ENCODE peak calls at places on chromosomes 2 and 18, in five cellular contexts. U is fibroblast of lung, R is sigmoid colon, D is tibial artery, P is WERI-Rb-1. F is an unnamed sample.

GRCh38 chr2:42743667-42744005 is 20.3 kb downstream of the OXER1 start:
- DNase-seq in P (no peak), D (no peak), R (no peak), U (no peak), F (no peak)

GRCh38 chr2:173590278-173590811 is 235.7 kb downstream of the CDCA7 start:
- DNase-seq in P (no peak), D (peak; percentile 38), U (peak; percentile 98), R (no peak), F (peak; percentile 97)

GRCh38 chr2:94996401-94997100 is 29.0 kb upstream of the MAL start:
- DNase-seq in R (peak; percentile 21), D (no peak), U (no peak), P (peak; percentile 39), F (no peak)

GRCh38 chr2:239975665-239976064 is 49.5 kb downstream of the NDUFA10 start:
- DNase-seq in P (no peak), U (no peak), R (no peak), D (no peak), F (no peak)

GRCh38 chr2:159738509-159739390 is 26.4 kb downstream of the MARCHF7 start:
- DNase-seq in R (no peak), P (no peak), U (no peak), D (no peak), F (no peak)

GRCh38 chr2:111973701-111974100 is 75.3 kb downstream of the MERTK start:
- DNase-seq in D (no peak), R (no peak), U (no peak), P (no peak), F (no peak)

GRCh38 chr18:22132763-22133162 is 36.6 kb upstream of the GATA6 start:
- DNase-seq in U (no peak), D (no peak), R (no peak), P (no peak), F (no peak)

GRCh38 chr2:120486441-120486840 is 140.5 kb downstream of the INHBB start:
- DNase-seq in P (peak; percentile 73), D (no peak), R (no peak), U (no peak), F (no peak)

GRCh38 chr18:32661486-32662299 is 111.1 kb downstream of the KLHL14 start:
- DNase-seq in D (no peak), P (no peak), R (no peak), U (peak; percentile 65), F (no peak)

GRCh38 chr2:181374741-181375675 is 82.2 kb upstream of the ITGA4 start:
- DNase-seq in U (peak; percentile 68), R (no peak), P (no peak), D (no peak), F (no peak)

GRCh38 chr2:45470531-45470930 is 140.5 kb downstream of the SRBD1 start:
- DNase-seq in R (no peak), U (peak; percentile 34), P (no peak), D (peak; percentile 40), F (no peak)

GRCh38 chr2:144354953-144355352 is 165.0 kb downstream of the ZEB2 start:
- DNase-seq in D (no peak), P (no peak), U (peak; percentile 37), R (no peak), F (no peak)

GRCh38 chr2:10362898-10363195 is 60.1 kb downstream of the HPCAL1 start:
- DNase-seq in P (no peak), R (no peak), U (no peak), D (no peak), F (no peak)

GRCh38 chr2:102892693-102893290 is 131.0 kb downstream of the TMEM182 start:
- DNase-seq in D (no peak), P (no peak), U (no peak), R (no peak), F (no peak)

GRCh38 chr2:67846341-67847070 is 216.3 kb downstream of the C1D start:
- DNase-seq in D (peak; percentile 85), R (peak; percentile 98), P (peak; percentile 68), U (peak; percentile 92), F (peak; percentile 61)
- H3K4me3 ChIP-seq in D (peak overlapping the region; percentile 19), R (no peak overlapping the region), P (no peak overlapping the region), U (no peak overlapping the region), F (no peak overlapping the region)

GRCh38 chr2:237697586-237698337 is 70.4 kb downstream of the LRRFIP1 start:
- DNase-seq in R (no peak), U (peak; percentile 67), D (no peak), P (no peak), F (no peak)
- H3K4me3 ChIP-seq in R (no peak overlapping the region), U (no peak overlapping the region), D (peak overlapping the region; percentile 22), P (no peak overlapping the region), F (no peak overlapping the region)

DNA sequence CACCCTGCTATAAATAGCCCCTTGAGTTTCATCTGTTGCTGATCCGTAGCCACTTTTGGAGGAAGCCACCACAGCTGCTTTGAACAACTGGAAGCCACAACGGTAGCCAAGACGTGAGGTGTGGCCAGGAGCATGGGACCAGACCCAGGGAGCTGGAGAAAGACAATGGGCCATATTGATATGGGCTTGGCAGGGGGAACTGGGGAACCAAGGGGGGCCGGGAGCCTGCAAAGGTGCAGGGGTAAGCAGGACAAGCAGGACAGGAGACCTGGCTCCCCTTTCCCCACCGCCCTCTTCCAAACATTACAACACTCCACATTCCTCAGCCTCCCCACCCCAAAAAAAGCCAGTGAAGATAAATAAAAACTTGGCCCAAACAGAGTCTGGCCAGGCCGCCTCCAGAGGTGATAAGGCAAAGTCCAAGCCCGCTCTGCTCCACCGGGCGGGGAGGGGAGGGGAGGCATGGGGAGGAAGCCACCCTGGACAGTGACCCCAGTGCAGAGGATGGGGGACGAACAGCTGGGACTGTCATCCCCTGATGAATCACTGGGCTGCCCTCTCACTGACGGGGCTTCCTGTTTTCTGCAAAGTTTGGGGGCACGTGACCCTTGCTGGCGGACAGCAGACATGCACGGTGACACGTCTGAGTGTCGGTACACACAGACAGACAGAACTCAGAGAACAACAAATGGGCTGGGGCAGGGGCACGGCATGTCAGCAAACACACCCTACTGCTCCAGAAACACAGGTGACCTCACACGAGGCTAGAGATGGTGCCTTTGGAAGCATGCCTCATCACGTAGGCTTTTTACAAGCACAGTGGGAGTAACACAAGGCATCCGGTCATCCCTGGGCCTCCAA is 100.3 kb downstream of the TNS1 start:
- DNase-seq in R (peak; percentile 95), P (no peak), D (peak; percentile 96), U (peak; percentile 82), F (peak; percentile 33)
- H3K4me3 ChIP-seq in R (no peak overlapping the region), P (no peak overlapping the region), D (peak overlapping the region; percentile 53), U (no peak overlapping the region), F (no peak overlapping the region)

GRCh38 chr2:104845552-104845931 is 8.4 kb upstream of the POU3F3 start:
- DNase-seq in D (no peak), U (peak; percentile 51), R (no peak), P (no peak), F (no peak)
- H3K4me3 ChIP-seq in D (no peak overlapping the region), U (no peak overlapping the region), R (no peak overlapping the region), P (no peak overlapping the region), F (no peak overlapping the region)

GRCh38 chr18:26865557-26865956 is at the start of gene AQP4:
- DNase-seq in U (peak; percentile 0), R (no peak), P (peak; percentile 19), D (no peak), F (no peak)
- H3K4me3 ChIP-seq in U (no peak within 1 kb of the TSS), R (no peak within 1 kb of the TSS), P (no peak within 1 kb of the TSS), D (no peak within 1 kb of the TSS), F (no peak within 1 kb of the TSS)

GRCh38 chr2:23132000-23132399 is 253.0 kb upstream of the KLHL29 start:
- DNase-seq in P (no peak), D (no peak), U (no peak), R (no peak), F (no peak)
- H3K4me3 ChIP-seq in P (no peak overlapping the region), D (no peak overlapping the region), U (no peak overlapping the region), R (no peak overlapping the region), F (no peak overlapping the region)

DNA sequence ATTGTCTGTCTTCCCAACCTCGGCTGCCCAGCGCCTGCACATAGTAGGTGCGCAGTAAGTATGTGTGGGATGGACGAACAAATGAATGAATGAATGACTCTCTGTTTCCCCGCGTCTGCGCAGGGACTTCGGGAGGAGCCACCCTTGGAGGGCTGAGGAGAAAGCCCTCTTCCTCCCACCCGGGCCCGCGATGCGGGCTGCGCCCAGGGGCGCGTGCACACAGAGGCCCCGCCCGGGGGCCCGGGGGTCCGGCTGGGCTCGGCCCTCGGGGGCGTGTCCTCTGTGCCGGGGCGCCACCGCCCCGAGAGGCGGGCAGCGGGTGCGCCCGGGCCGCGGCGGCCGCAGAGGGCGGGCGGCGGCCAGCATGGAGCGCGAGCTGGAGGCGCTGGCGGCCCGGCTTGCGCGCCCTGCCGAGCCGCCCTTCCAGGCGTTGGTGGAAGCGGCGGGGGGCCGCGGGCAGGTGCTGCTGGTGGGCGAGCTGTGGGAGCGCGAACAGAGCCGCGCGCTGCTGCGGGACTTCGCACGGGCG is at the start of gene C2orf72:
- DNase-seq in U (no peak), P (peak; percentile 42), R (no peak), D (no peak), F (peak; percentile 25)
- H3K4me3 ChIP-seq in U (no peak within 1 kb of the TSS), P (peak within 1 kb of the TSS; percentile 69), R (peak within 1 kb of the TSS; percentile 30), D (peak within 1 kb of the TSS; percentile 36), F (no peak within 1 kb of the TSS)

GRCh38 chr2:60234274-60234976 is 319.0 kb downstream of the BCL11A start:
- DNase-seq in U (no peak), R (no peak), D (no peak), P (no peak), F (no peak)

GRCh38 chr2:60227014-60227413 is 326.4 kb downstream of the BCL11A start:
- DNase-seq in D (no peak), U (no peak), R (no peak), P (no peak), F (no peak)

GRCh38 chr2:60230596-60230995 is 322.9 kb downstream of the BCL11A start:
- DNase-seq in U (no peak), D (no peak), R (no peak), P (no peak), F (no peak)

DNA sequence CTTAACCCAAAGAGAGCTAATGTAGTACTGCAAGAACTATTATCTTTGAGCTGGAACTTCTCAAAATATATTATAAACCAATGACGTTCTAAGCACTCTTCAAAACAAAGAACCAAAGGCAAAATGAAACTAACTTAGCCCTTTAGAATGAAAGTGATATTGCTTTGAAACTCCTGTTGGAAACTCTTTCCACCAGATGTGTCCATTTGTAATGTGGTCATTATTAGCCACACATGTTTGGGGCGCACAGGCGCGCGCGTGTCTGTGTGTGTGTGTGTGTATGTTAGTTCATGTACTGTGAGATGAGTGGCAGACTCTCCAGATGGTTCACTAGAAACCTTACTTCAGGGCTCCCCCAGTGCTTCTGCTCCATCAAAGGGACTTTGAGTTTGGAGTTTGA is 323.4 kb downstream of the BCL11A start:
- DNase-seq in R (no peak), U (no peak), D (no peak), P (no peak), F (no peak)
- H3K4me3 ChIP-seq in R (no peak overlapping the region), U (no peak overlapping the region), D (no peak overlapping the region), P (no peak overlapping the region), F (no peak overlapping the region)

DNA sequence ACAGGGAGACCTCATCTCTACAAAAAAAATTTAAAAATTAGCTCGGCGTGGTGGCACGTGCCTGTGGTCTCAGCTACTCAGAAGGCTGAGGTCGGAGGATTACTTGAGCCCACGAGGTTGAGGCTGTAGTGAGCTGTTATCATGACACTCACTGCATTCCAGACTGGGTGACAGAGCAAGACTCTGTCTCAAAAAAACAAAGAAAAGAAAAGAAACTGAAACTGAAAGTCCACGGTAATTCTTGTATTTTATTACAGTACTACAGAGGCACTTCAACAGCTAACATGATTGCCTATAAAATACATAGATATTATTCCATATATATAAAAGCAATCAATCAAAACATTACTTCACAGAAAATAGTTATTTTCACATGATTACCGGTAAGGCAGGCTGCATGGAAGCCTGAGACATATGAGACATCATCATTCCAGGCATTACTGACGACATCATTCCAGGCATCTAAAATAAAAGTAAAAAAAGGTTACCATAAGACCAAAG is 23.1 kb downstream of the PRPF40A start:
- DNase-seq in R (no peak), P (no peak), D (no peak), U (peak; percentile 90), F (peak; percentile 66)
- H3K4me3 ChIP-seq in R (peak overlapping the region; percentile 25), P (no peak overlapping the region), D (peak overlapping the region; percentile 23), U (peak overlapping the region; percentile 29), F (peak overlapping the region; percentile 43)